ENCODE peak calls at places on chromosome 5, in four cellular contexts. One of them, this sample, is unnamed.

GRCh38 chr5:23727271-23727670 is 219.9 kb downstream of the PRDM9 start:
- DNase-seq in left lung: no peak
- DNase-seq in right lobe of liver: no peak
- DNase-seq in lung: no peak
- DNase-seq in this sample: no peak

GRCh38 chr5:127550652-127551409 is 33.4 kb downstream of the PRRC1 start:
- DNase-seq in lung: no peak
- DNase-seq in right lobe of liver: no peak
- DNase-seq in left lung: no peak
- DNase-seq in this sample: no peak

GRCh38 chr5:98424681-98425454 is 348.6 kb upstream of the RGMB start:
- DNase-seq in left lung: no peak
- DNase-seq in lung: no peak
- DNase-seq in right lobe of liver: no peak
- DNase-seq in this sample: peak; percentile 57

GRCh38 chr5:26757941-26758340 is 280.4 kb downstream of the CDH9 start:
- DNase-seq in left lung: no peak
- DNase-seq in lung: no peak
- DNase-seq in right lobe of liver: no peak
- DNase-seq in this sample: no peak

GRCh38 chr5:95959964-95960801 is 1.5 kb downstream of the ELL2 start:
- DNase-seq in left lung: no peak
- DNase-seq in right lobe of liver: no peak
- DNase-seq in lung: no peak
- DNase-seq in this sample: no peak

GRCh38 chr5:132437604-132438275 is 52.8 kb downstream of the IRF1 start:
- DNase-seq in lung: peak; percentile 67
- DNase-seq in right lobe of liver: peak; percentile 75
- DNase-seq in left lung: peak; percentile 89
- DNase-seq in this sample: peak; percentile 83

GRCh38 chr5:126490167-126490937 is 67.1 kb downstream of the GRAMD2B start:
- DNase-seq in lung: no peak
- DNase-seq in right lobe of liver: no peak
- DNase-seq in left lung: no peak
- DNase-seq in this sample: peak; percentile 66

GRCh38 chr5:179243333-179243732 is 101.9 kb downstream of the ADAMTS2 start:
- DNase-seq in right lobe of liver: peak; percentile 7
- DNase-seq in left lung: peak; percentile 21
- DNase-seq in lung: no peak
- DNase-seq in this sample: peak; percentile 38

GRCh38 chr5:87002485-87002884 is 265.2 kb upstream of the RASA1 start:
- DNase-seq in right lobe of liver: no peak
- DNase-seq in left lung: no peak
- DNase-seq in lung: no peak
- DNase-seq in this sample: no peak

GRCh38 chr5:120817044-120817985 is 353.2 kb downstream of the PRR16 start:
- DNase-seq in left lung: no peak
- DNase-seq in right lobe of liver: no peak
- DNase-seq in lung: no peak
- DNase-seq in this sample: no peak

GRCh38 chr5:164672931-164673694 is 1167.7 kb downstream of the MAT2B start:
- DNase-seq in right lobe of liver: no peak
- DNase-seq in left lung: no peak
- DNase-seq in lung: no peak
- DNase-seq in this sample: no peak

GRCh38 chr5:13946111-13946510 is 1.6 kb upstream of the DNAH5 start:
- DNase-seq in right lobe of liver: no peak
- DNase-seq in left lung: no peak
- DNase-seq in lung: no peak
- DNase-seq in this sample: no peak

GRCh38 chr5:96567188-96567587 is 95.0 kb upstream of the CAST start:
- DNase-seq in right lobe of liver: no peak
- DNase-seq in left lung: no peak
- DNase-seq in lung: no peak
- DNase-seq in this sample: peak; percentile 40

GRCh38 chr5:131242728-131243255 is 21.1 kb upstream of the CDC42SE2 start:
- DNase-seq in lung: no peak
- DNase-seq in right lobe of liver: no peak
- DNase-seq in left lung: no peak
- DNase-seq in this sample: peak; percentile 68

GRCh38 chr5:132309679-132310078 is 15.5 kb downstream of the SLC22A4 start:
- DNase-seq in lung: no peak
- DNase-seq in right lobe of liver: no peak
- DNase-seq in left lung: no peak
- DNase-seq in this sample: no peak

GRCh38 chr5:107337281-107337680 is 333.5 kb downstream of the EFNA5 start:
- DNase-seq in left lung: no peak
- DNase-seq in right lobe of liver: no peak
- DNase-seq in lung: no peak
- DNase-seq in this sample: no peak

GRCh38 chr5:9059920-9060691 is 485.8 kb downstream of the SEMA5A start:
- DNase-seq in left lung: peak; percentile 49
- DNase-seq in right lobe of liver: no peak
- DNase-seq in lung: peak; percentile 55
- DNase-seq in this sample: peak; percentile 94

GRCh38 chr5:14871084-14871572 is 450 bp downstream of the ANKH start:
- DNase-seq in right lobe of liver: peak; percentile 64
- DNase-seq in left lung: peak; percentile 44
- DNase-seq in lung: peak; percentile 31
- DNase-seq in this sample: no peak

GRCh38 chr5:93658044-93658443 is 75.0 kb downstream of the NR2F1 start:
- DNase-seq in lung: no peak
- DNase-seq in left lung: no peak
- DNase-seq in right lobe of liver: no peak
- DNase-seq in this sample: no peak

GRCh38 chr5:92371889-92372235 is 988.7 kb upstream of the ARRDC3 start:
- DNase-seq in right lobe of liver: no peak
- DNase-seq in lung: no peak
- DNase-seq in left lung: no peak
- DNase-seq in this sample: no peak

GRCh38 chr5:76790632-76791290 is 28.1 kb upstream of the F2RL1 start:
- DNase-seq in left lung: no peak
- DNase-seq in lung: no peak
- DNase-seq in right lobe of liver: no peak
- DNase-seq in this sample: peak; percentile 90

GRCh38 chr5:69299625-69300024 is 33.0 kb downstream of the CCDC125 start:
- DNase-seq in lung: no peak
- DNase-seq in right lobe of liver: no peak
- DNase-seq in left lung: no peak
- DNase-seq in this sample: no peak
- H3K36me3 ChIP-seq in lung: no peaks in the 10 kb centered on the region
- H3K36me3 ChIP-seq in right lobe of liver: peaks cover 18% of the 10 kb centered on the region
- H3K36me3 ChIP-seq in left lung: no peaks in the 10 kb centered on the region
- H3K36me3 ChIP-seq in this sample: no peaks in the 10 kb centered on the region

GRCh38 chr5:175059687-175060194 is 335.4 kb downstream of the MSX2 start:
- DNase-seq in lung: no peak
- DNase-seq in right lobe of liver: peak; percentile 57
- DNase-seq in left lung: peak; percentile 40
- DNase-seq in this sample: no peak
- H3K4me3 ChIP-seq in lung: no peak overlapping the region
- H3K4me3 ChIP-seq in right lobe of liver: no peak overlapping the region
- H3K4me3 ChIP-seq in left lung: no peak overlapping the region
- H3K4me3 ChIP-seq in this sample: no peak overlapping the region

GRCh38 chr5:57711946-57712345 is 229.3 kb upstream of the ACTBL2 start:
- DNase-seq in right lobe of liver: no peak
- DNase-seq in lung: no peak
- DNase-seq in left lung: no peak
- DNase-seq in this sample: no peak
- TF ChIP-seq CTCF in right lobe of liver: no peak
- TF ChIP-seq CTCF in lung: no peak
- TF ChIP-seq CTCF in left lung: no peak
- TF ChIP-seq CTCF in this sample: no peak

GRCh38 chr5:136892026-136892425 is 526.7 kb upstream of the TRPC7 start:
- DNase-seq in right lobe of liver: no peak
- DNase-seq in left lung: no peak
- DNase-seq in lung: no peak
- DNase-seq in this sample: no peak
- H3K36me3 ChIP-seq in right lobe of liver: no peaks in the 10 kb centered on the region
- H3K36me3 ChIP-seq in left lung: no peaks in the 10 kb centered on the region
- H3K36me3 ChIP-seq in lung: no peaks in the 10 kb centered on the region
- H3K36me3 ChIP-seq in this sample: no peaks in the 10 kb centered on the region

GRCh38 chr5:72951850-72952468 is 3.9 kb upstream of the FCHO2 start:
- DNase-seq in right lobe of liver: no peak
- DNase-seq in lung: no peak
- DNase-seq in left lung: no peak
- DNase-seq in this sample: peak; percentile 39

GRCh38 chr5:72955143-72955767 is 586 bp upstream of the FCHO2 start:
- DNase-seq in left lung: no peak
- DNase-seq in lung: peak; percentile 83
- DNase-seq in right lobe of liver: peak; percentile 90
- DNase-seq in this sample: no peak

GRCh38 chr5:72956324-72957140 is 691 bp downstream of the FCHO2 start:
- DNase-seq in right lobe of liver: peak; percentile 79
- DNase-seq in left lung: peak; percentile 72
- DNase-seq in lung: peak; percentile 54
- DNase-seq in this sample: no peak

GRCh38 chr5:72955768-72956323 is at the start of gene FCHO2:
- DNase-seq in left lung: peak; percentile 99
- DNase-seq in lung: peak; percentile 99
- DNase-seq in right lobe of liver: peak; percentile 99
- DNase-seq in this sample: peak; percentile 68

DNA sequence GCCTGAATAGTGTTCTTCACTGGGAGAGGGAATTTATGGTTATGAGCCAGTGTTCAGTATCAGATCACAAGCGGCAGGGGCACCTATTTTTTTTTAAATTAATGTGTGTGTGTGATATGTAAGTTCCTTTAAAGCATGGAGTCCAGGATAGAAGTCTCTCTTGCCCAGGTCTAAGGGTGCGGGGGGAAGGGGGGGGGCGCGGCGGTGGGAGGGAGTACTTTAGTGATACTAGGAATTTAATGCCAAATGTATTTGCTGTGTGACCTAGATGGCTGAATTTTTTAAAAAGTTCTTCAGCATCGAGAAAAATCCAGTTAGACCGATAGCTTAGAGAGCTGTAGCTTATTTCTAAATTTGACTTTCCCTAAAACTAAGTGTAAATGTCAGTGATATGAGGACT is 1.5 kb upstream of the FCHO2 start:
- DNase-seq in lung: no peak
- DNase-seq in left lung: no peak
- DNase-seq in right lobe of liver: no peak
- DNase-seq in this sample: no peak
- H3K4me3 ChIP-seq in lung: no peak overlapping the region
- H3K4me3 ChIP-seq in left lung: peak overlapping the region; percentile 86
- H3K4me3 ChIP-seq in right lobe of liver: no peak overlapping the region
- H3K4me3 ChIP-seq in this sample: no peak overlapping the region

GRCh38 chr5:7474821-7475403 is 79.0 kb downstream of the ADCY2 start:
- DNase-seq in right lobe of liver: no peak
- DNase-seq in left lung: no peak
- DNase-seq in lung: no peak
- DNase-seq in this sample: no peak
- TF ChIP-seq CTCF in right lobe of liver: no peak
- TF ChIP-seq CTCF in left lung: no peak
- TF ChIP-seq CTCF in lung: no peak
- TF ChIP-seq CTCF in this sample: no peak

GRCh38 chr5:159058928-159059636 is 40.6 kb downstream of the EBF1 start:
- DNase-seq in right lobe of liver: no peak
- DNase-seq in lung: no peak
- DNase-seq in left lung: no peak
- DNase-seq in this sample: no peak
- H3K36me3 ChIP-seq in right lobe of liver: no peaks in the 10 kb centered on the region
- H3K36me3 ChIP-seq in lung: no peaks in the 10 kb centered on the region
- H3K36me3 ChIP-seq in left lung: no peaks in the 10 kb centered on the region
- H3K36me3 ChIP-seq in this sample: no peaks in the 10 kb centered on the region

GRCh38 chr5:139383993-139384590 is 995 bp upstream of the SLC23A1 start:
- DNase-seq in right lobe of liver: peak; percentile 60
- DNase-seq in left lung: no peak
- DNase-seq in lung: no peak
- DNase-seq in this sample: no peak

GRCh38 chr5:139382781-139383180 is 316 bp downstream of the SLC23A1 start:
- DNase-seq in right lobe of liver: peak; percentile 50
- DNase-seq in lung: no peak
- DNase-seq in left lung: no peak
- DNase-seq in this sample: no peak

GRCh38 chr5:139382371-139382770 is 726 bp downstream of the SLC23A1 start:
- DNase-seq in right lobe of liver: peak; percentile 52
- DNase-seq in left lung: no peak
- DNase-seq in lung: no peak
- DNase-seq in this sample: no peak

GRCh38 chr5:139384591-139385051 is 1.5 kb upstream of the SLC23A1 start:
- DNase-seq in lung: no peak
- DNase-seq in left lung: no peak
- DNase-seq in right lobe of liver: peak; percentile 43
- DNase-seq in this sample: no peak

DNA sequence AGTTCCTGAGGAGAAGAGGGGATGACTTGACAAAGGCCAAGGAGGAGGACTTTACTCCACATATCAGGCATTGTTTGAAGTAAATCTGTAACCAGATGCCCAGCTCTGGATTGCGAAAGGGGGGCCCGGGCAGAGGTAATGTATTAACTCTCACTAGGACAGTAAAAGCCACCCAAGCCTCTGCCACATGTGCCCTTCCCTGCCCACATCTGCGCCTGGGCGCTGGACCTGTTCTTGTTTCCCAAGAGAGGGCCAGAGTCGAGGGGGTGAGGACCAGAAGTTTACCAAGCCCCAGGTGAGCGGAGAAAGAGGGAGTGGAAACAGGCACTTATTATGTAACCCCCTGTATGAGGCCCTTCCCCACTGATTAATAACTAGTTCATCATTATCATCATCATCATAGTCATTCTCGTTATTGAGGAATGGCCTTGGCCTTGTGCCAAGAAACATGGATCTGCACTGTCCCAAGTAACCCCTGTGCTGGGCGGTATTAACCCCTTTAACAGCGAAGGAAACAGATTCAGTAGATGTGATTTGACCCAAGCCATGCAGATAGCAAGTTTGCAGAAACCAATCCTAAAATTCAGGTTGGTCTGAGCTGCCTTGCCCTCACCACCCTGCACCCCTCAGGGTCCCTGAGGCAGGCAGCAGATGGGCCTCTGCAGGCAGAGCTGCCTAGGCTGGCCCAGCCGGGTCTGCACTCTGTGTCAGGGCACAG is at the start of gene SLC23A1:
- DNase-seq in lung: no peak
- DNase-seq in right lobe of liver: peak; percentile 91
- DNase-seq in left lung: no peak
- DNase-seq in this sample: no peak
- H3K4me3 ChIP-seq in lung: no peak within 1 kb of the TSS
- H3K4me3 ChIP-seq in right lobe of liver: peak within 1 kb of the TSS; percentile 34
- H3K4me3 ChIP-seq in left lung: no peak within 1 kb of the TSS
- H3K4me3 ChIP-seq in this sample: no peak within 1 kb of the TSS